ENCODE peak calls at places on chromosomes 7 and 10, in six cellular contexts. Q is colonic mucosa; L is foreskin keratinocyte; V is pancreas; F is sigmoid colon; U is CD8-positive, alpha-beta T cell. R is an unnamed sample. For H3K4me1, the result is how much of the 10 kb centered on the place peaks cover.

GRCh38 chr10:48536916-48537890 is 67.7 kb downstream of the ARHGAP22 start:
- DNase-seq in Q (peak), L (no peak), V (no peak), F (no peak), U (no peak), R (no peak)

GRCh38 chr7:837001-837400 is 4.7 kb downstream of the SUN1 start:
- DNase-seq in Q (no peak), L (no peak), V (no peak), F (no peak), U (no peak), R (peak)

GRCh38 chr7:1537631-1538412 is 7.3 kb downstream of the MAFK start:
- DNase-seq in Q (peak), L (no peak), V (peak), F (peak), U (no peak), R (peak)

GRCh38 chr10:31467791-31468535 is 148.9 kb downstream of the ZEB1 start:
- DNase-seq in Q (no peak), L (peak), V (peak), F (no peak), U (no peak), R (no peak)

GRCh38 chr10:55183993-55184392 is 383.0 kb upstream of the PCDH15 start:
- DNase-seq in Q (no peak), L (peak), V (no peak), F (no peak), U (no peak), R (no peak)

GRCh38 chr7:117550625-117551024 is 70.8 kb downstream of the CFTR start:
- DNase-seq in Q (no peak), L (no peak), V (no peak), F (no peak), U (no peak), R (no peak)

GRCh38 chr7:26305048-26305868 is 13.6 kb downstream of the SNX10 start:
- DNase-seq in Q (no peak), L (no peak), V (no peak), F (no peak), U (no peak), R (no peak)

GRCh38 chr10:11823122-11823988 is at the start of gene PROSER2:
- DNase-seq in Q (peak), L (no peak), V (peak), F (no peak), U (peak), R (peak)

GRCh38 chr10:96765406-96766240 is 45.3 kb upstream of the PIK3AP1 start:
- DNase-seq in Q (peak), L (peak), V (peak), F (peak), U (peak), R (peak)

GRCh38 chr7:28507538-28508282 is 95.4 kb downstream of the CREB5 start:
- DNase-seq in Q (no peak), L (no peak), V (no peak), F (no peak), U (no peak), R (no peak)

GRCh38 chr7:46145412-46145811 is 224.3 kb upstream of the IGFBP3 start:
- DNase-seq in Q (no peak), L (peak), V (no peak), F (no peak), U (no peak), R (no peak)

DNA sequence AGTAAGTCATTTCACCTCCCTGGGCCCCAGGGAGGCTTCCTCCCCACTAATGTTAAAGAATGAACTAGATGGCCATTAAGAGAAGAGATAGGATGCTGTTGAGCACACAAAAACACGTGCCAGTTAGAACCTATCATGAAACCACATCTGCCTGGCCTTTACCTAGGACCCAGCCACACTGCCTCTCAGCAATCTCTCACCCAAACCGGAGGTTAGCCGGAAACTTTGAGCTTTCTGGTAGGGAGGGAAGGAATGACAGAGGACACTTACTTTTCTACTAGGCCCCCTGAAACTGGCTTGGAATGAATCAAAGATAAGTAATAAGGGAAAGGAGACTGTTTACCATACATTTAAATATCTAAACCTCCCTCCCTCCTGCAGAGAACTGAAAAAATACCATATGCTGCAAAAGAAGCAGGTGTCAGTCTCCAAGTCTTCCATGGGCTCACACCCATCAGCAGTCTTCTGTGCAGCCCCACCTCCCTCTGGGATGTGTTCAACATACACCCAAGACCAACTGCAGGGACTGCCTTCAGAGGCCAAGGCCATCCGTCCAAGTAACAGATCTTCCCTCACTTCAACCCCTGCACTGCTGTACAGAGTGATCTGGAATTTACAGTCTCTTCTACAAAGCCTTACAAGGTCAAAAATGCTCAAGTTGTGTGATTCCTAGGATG is 42.6 kb downstream of the SORBS1 start:
- DNase-seq in Q (no peak), L (no peak), V (no peak), F (no peak), U (no peak), R (no peak)
- H3K4me1 ChIP-seq in Q (under half), L (under half), V (under half), F (half or more), U (under half), R (half or more)

DNA sequence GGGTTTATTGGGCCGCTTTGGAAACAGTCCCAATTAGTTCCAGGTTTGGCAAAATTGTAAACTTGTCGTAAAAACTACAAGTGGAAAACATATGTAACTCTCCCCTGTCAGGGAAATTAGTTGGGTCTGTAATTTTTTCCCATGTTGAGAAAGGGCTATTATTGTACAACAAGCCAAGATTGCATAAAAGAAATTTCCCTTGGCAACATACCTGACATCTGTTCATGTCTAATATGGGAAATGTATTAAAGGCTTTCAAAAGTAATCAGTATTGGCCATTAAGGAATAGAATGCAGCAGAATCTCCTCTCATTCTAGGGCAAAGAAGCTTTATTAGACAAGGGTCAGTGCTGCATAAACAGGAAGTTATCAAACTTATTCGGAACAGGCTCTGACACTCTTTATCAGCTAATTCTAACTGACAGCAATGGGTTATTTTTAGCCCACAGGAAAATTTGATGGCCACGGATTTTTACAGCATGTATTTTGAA is 158.0 kb downstream of the ARID5B start:
- DNase-seq in Q (no peak), L (no peak), V (no peak), F (no peak), U (no peak), R (no peak)
- H3K27ac ChIP-seq in Q (peak), L (no peak), V (peak), F (peak), U (no peak), R (peak)

DNA sequence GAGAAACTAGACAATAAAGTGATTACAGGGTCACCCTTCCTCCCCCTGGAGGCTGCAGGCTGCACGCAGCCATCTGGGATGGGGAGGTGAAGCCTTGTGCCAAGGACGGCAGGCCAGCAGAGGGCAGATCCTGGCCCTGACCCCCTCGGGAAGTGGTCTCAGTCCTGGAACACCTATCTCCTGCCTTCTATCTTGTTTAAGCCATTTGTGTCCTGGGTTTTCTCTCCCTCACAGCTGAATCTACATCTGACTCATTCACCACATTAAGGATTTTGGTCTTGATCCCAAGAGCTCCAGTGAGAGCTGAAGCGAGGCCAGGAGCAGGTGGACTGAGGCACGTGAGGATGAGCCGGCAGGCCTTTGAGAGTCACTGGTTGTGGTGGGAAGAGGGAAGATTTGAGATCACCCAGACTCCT is 16.4 kb upstream of the PARP12 start:
- DNase-seq in Q (no peak), L (peak), V (no peak), F (no peak), U (no peak), R (no peak)
- TF ChIP-seq CTCF in Q (no peak), L (peak), V (no peak), F (no peak), U (no peak), R (peak)

GRCh38 chr10:8084799-8085198 is 30.3 kb downstream of the GATA3 start:
- DNase-seq in Q (no peak), L (no peak), V (no peak), F (peak), U (no peak), R (no peak)
- H3K4me1 ChIP-seq in Q (under half), L (under half), V (under half), F (under half), U (under half), R (under half)

GRCh38 chr7:36186841-36187240 is 33.8 kb downstream of the EEPD1 start:
- DNase-seq in Q (no peak), L (no peak), V (no peak), F (no peak), U (no peak), R (no peak)

GRCh38 chr7:36185732-36186131 is 32.7 kb downstream of the EEPD1 start:
- DNase-seq in Q (no peak), L (no peak), V (no peak), F (no peak), U (no peak), R (no peak)

GRCh38 chr7:36185092-36185491 is 32.0 kb downstream of the EEPD1 start:
- DNase-seq in Q (no peak), L (no peak), V (no peak), F (no peak), U (no peak), R (no peak)

GRCh38 chr7:36188266-36188665 is 35.2 kb downstream of the EEPD1 start:
- DNase-seq in Q (no peak), L (no peak), V (no peak), F (no peak), U (no peak), R (no peak)

DNA sequence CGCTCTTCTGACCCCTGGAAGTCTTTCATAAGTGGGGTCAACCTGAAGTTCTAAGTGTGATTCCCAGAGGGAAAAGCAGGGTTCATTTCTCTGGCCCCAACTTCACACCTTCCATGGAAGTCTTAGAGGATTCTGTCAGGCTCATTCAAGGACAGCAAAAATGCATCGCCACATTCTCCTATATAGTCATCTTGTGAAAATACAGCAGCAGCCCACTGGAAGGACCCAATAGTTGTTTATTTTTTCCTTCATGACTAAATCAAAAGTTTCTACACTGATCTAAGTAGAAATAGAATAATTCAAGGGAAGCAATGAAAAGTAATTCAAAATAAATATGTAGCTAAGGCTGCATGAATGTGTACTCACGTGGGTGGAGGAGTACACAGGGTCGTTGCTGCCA is 33.3 kb downstream of the EEPD1 start:
- DNase-seq in Q (no peak), L (no peak), V (no peak), F (no peak), U (no peak), R (no peak)
- H3K27ac ChIP-seq in Q (no peak), L (no peak), V (no peak), F (peak), U (no peak), R (no peak)

GRCh38 chr7:128021361-128021760 is 9.9 kb downstream of the LRRC4 start:
- DNase-seq in Q (no peak), L (peak), V (no peak), F (no peak), U (no peak), R (no peak)

GRCh38 chr7:128020161-128020560 is 11.1 kb downstream of the LRRC4 start:
- DNase-seq in Q (no peak), L (no peak), V (no peak), F (no peak), U (no peak), R (no peak)

GRCh38 chr7:128017460-128017859 is 13.8 kb downstream of the LRRC4 start:
- DNase-seq in Q (no peak), L (no peak), V (no peak), F (no peak), U (no peak), R (no peak)

GRCh38 chr7:128019330-128019729 is 11.9 kb downstream of the LRRC4 start:
- DNase-seq in Q (no peak), L (no peak), V (no peak), F (no peak), U (no peak), R (no peak)

DNA sequence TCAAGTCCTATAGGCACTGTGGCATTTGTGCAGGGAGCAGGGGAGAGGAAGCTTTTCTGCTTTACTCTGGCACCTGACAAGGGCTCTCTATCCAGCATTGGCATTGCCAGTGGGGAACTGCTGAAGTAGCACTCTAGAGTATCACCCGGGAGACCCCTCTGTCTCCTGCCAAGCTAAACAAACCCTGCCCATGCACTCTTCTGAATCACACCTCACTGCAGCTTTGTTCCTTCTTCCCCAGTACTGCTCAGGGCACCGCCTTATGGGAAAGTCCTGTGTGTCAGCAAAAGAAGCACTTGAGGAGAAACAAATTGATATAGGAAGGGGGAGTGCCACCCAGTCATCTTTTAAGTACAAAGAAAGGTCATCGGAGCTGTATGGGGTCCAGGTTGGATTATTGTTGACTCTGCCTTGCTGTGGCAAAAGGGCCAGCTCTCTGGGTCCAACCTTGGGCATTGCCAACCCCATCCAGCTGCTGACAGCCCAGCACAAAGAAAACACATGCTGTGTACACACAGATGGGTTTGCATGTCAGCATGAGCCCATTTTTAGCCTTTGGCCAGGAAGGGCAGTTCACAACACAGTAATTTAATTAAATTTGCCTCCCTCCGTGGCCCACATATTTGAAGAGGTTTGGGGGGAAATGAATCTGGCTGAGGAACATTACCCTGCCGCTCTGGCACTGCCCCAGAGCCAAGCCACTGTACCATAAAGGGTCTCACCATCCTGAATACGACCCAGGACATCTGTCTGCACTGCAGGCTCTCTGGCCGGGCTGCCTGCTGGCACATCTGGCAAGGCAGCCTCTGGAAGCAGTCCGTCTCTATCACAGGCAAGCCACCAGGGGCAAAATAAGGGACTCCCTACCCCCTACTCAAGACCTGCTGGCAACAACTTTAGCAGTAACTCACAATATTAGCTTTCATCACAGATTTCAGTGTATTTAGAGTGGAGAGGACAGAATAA is 13.1 kb downstream of the LRRC4 start:
- DNase-seq in Q (no peak), L (no peak), V (no peak), F (no peak), U (no peak), R (no peak)
- TF ChIP-seq CTCF in Q (no peak), L (no peak), V (no peak), F (no peak), U (no peak), R (no peak)

GRCh38 chr7:21041666-21042065 is 255.0 kb upstream of the SP8 start:
- DNase-seq in Q (no peak), L (no peak), V (no peak), F (no peak), U (no peak), R (no peak)

GRCh38 chr7:21044913-21045312 is 258.2 kb upstream of the SP8 start:
- DNase-seq in Q (no peak), L (no peak), V (no peak), F (no peak), U (no peak), R (no peak)

GRCh38 chr7:21041252-21041651 is 254.6 kb upstream of the SP8 start:
- DNase-seq in Q (no peak), L (no peak), V (no peak), F (no peak), U (no peak), R (no peak)

DNA sequence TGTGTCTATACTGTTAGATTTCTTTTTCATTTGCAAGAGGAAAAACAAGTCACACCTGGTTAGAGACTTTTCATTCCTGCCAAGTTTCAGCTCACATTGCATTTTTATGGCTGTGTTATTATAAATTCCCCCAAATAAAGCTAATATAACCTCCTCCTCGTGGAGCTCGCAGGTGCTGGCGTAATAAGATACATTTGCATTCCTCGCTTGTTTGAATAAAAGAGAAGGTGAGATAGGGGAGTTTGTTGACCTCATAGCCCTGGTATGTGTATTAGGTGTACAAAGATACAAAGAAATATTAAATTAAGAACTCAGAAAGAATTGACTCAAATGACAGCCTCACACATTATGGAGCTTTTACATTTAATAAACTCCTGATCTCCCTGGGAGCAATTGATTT is 257.7 kb upstream of the SP8 start:
- DNase-seq in Q (no peak), L (no peak), V (no peak), F (no peak), U (no peak), R (no peak)
- H3K4me1 ChIP-seq in Q (under half), L (under half), V (under half), F (under half), U (under half), R (under half)

GRCh38 chr7:158029431-158029938 is 558.1 kb downstream of the PTPRN2 start:
- DNase-seq in Q (no peak), L (no peak), V (no peak), F (peak), U (no peak), R (no peak)
- H3K27ac ChIP-seq in Q (no peak), L (no peak), V (no peak), F (no peak), U (no peak), R (no peak)

DNA sequence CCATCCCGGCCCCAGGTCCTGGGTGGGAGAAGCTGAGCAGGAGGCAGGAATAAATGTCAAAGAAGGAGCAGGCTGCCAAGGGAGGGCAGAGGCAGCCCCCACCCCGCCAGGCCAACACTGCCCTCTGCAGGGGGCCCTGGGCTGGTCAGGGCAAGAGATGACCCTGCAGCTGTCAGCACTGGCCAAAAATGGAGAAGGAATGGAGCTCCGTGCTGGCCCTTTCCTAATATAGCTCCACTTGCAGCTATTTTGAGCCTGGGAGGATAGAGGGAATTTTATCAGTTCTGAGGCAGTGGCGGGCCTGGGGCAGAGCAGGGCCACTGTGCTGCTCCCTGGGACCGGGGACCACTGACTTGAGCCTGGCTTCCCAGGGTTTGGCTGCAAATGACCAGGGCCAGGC is 16.0 kb downstream of the LDB3 start:
- DNase-seq in Q (no peak), L (no peak), V (no peak), F (peak), U (no peak), R (peak)
- TF ChIP-seq CTCF in Q (no peak), L (peak), V (no peak), F (peak), U (no peak), R (peak)